ENCODE peak calls at places on chromosome 5, in ten cellular contexts. A is LoVo, R is RWPE1, F is adipocyte, N is small intestine, B is astrocyte of the spinal cord, Q is nucleus accumbens, I is BE2C, T is tibial artery, D is epithelial cell of prostate. P is an unnamed sample.

GRCh38 chr5:131587541-131587940 is 47.5 kb downstream of the RAPGEF6 start:
- DNase-seq in A (no peak), R (peak), F (no peak), N (no peak), B (peak), Q (no peak), I (no peak), T (no peak), D (no peak), P (no peak)

GRCh38 chr5:132656774-132657355 is 1.1 kb upstream of the IL13 start:
- DNase-seq in A (no peak), R (no peak), F (no peak), N (no peak), B (no peak), Q (no peak), I (no peak), T (no peak), D (no peak), P (no peak)

GRCh38 chr5:2888520-2889060 is 137.1 kb upstream of the IRX2 start:
- DNase-seq in A (no peak), R (no peak), F (no peak), N (no peak), B (no peak), Q (no peak), I (no peak), T (no peak), D (no peak), P (no peak)

GRCh38 chr5:42225009-42225408 is 198.2 kb upstream of the GHR start:
- DNase-seq in A (no peak), R (no peak), F (no peak), N (no peak), B (no peak), Q (no peak), I (no peak), T (no peak), D (no peak), P (no peak)

GRCh38 chr5:154829181-154829588 is 21.2 kb downstream of the FAXDC2 start:
- DNase-seq in A (peak), R (peak), F (no peak), N (no peak), B (no peak), Q (no peak), I (no peak), T (no peak), D (no peak), P (no peak)

GRCh38 chr5:170411100-170411499 is 21.9 kb upstream of the KCNMB1 start:
- DNase-seq in A (no peak), R (no peak), F (no peak), N (no peak), B (no peak), Q (no peak), I (no peak), T (no peak), D (no peak), P (no peak)

GRCh38 chr5:114695292-114695904 is 333.5 kb downstream of the KCNN2 start:
- DNase-seq in A (no peak), R (no peak), F (no peak), N (no peak), B (no peak), Q (no peak), I (no peak), T (no peak), D (no peak), P (no peak)

GRCh38 chr5:159032656-159033350 is 66.9 kb downstream of the EBF1 start:
- DNase-seq in A (no peak), R (no peak), F (no peak), N (no peak), B (no peak), Q (no peak), I (no peak), T (no peak), D (no peak), P (no peak)

GRCh38 chr5:168341178-168341577 is 49.7 kb downstream of the WWC1 start:
- DNase-seq in A (no peak), R (peak), F (no peak), N (no peak), B (no peak), Q (no peak), I (no peak), T (peak), D (no peak), P (no peak)

GRCh38 chr5:149581931-149582768 is 852 bp downstream of the ARHGEF37 start:
- DNase-seq in A (no peak), R (no peak), F (peak), N (peak), B (peak), Q (no peak), I (no peak), T (no peak), D (no peak), P (no peak)